ENCODE peak calls at places on chromosomes 13 and 19, in four cellular contexts. F is cardiac muscle cell, B is body of pancreas, R is fibroblast of lung. L is an unnamed sample.

GRCh38 chr19:18291019-18291524 is 9.7 kb upstream of the JUND start:
- DNase-seq in B (no peak), F (peak), R (no peak), L (no peak)

GRCh38 chr19:36140289-36141038 is 598 bp downstream of the CAPNS1 start:
- DNase-seq in R (peak), B (peak), F (peak), L (peak)

GRCh38 chr13:30796833-30797601 is 61.7 kb downstream of the ALOX5AP start:
- DNase-seq in B (no peak), F (peak), R (peak), L (peak)

GRCh38 chr13:59710995-59711701 is 452.6 kb downstream of the DIAPH3 start:
- DNase-seq in F (no peak), B (no peak), R (peak), L (peak)

GRCh38 chr19:17520865-17521264 is 9.4 kb downstream of the PGLS start:
- DNase-seq in F (no peak), R (no peak), B (no peak), L (no peak)

GRCh38 chr19:35718345-35719041 is 690 bp downstream of the KMT2B start:
- DNase-seq in B (peak), F (peak), R (peak), L (peak)

GRCh38 chr13:63910406-63910957 is 2494.8 kb upstream of the PCDH20 start:
- DNase-seq in F (peak), B (no peak), R (peak), L (peak)

GRCh38 chr13:93216122-93216521 is 10.5 kb upstream of the GPC6 start:
- DNase-seq in F (no peak), R (no peak), B (no peak), L (no peak)

GRCh38 chr13:24149306-24150032 is 11.1 kb upstream of the SPATA13 start:
- DNase-seq in B (no peak), R (peak), F (peak), L (no peak)

GRCh38 chr13:73661687-73662425 is 472.3 kb downstream of the KLF12 start:
- DNase-seq in B (no peak), F (peak), R (no peak), L (no peak)

GRCh38 chr19:3968556-3969434 is 2.1 kb downstream of the DAPK3 start:
- DNase-seq in F (peak), B (peak), R (peak), L (peak)

GRCh38 chr13:99687728-99688397 is 186.6 kb downstream of the TM9SF2 start:
- DNase-seq in B (no peak), F (no peak), R (peak), L (peak)

GRCh38 chr19:5943623-5944022 is 29.6 kb downstream of the CAPS start:
- DNase-seq in R (peak), B (no peak), F (peak), L (peak)

GRCh38 chr19:23539499-23539898 is 144.2 kb upstream of the ZNF91 start:
- DNase-seq in F (no peak), R (no peak), B (no peak), L (no peak)

GRCh38 chr13:111153977-111154332 is 38.8 kb downstream of the ARHGEF7 start:
- DNase-seq in B (no peak), R (no peak), F (no peak), L (no peak)

GRCh38 chr19:18418725-18419194 is 438 bp upstream of the SSBP4 start:
- DNase-seq in R (no peak), B (peak), F (no peak), L (no peak)

GRCh38 chr19:41711376-41712261 is 3.2 kb downstream of the CEACAM5 start:
- DNase-seq in R (no peak), F (no peak), B (no peak), L (no peak)

GRCh38 chr13:114279146-114279545 is 2.3 kb upstream of the UPF3A start:
- DNase-seq in R (no peak), B (no peak), F (no peak), L (no peak)

GRCh38 chr19:29239220-29239776 is 26.3 kb upstream of the UQCRFS1 start:
- DNase-seq in F (no peak), R (no peak), B (no peak), L (no peak)

GRCh38 chr19:14366529-14366928 is 14.7 kb upstream of the ADGRE5 start:
- DNase-seq in R (peak), B (peak), F (peak), L (peak)

GRCh38 chr13:60114499-60115028 is 49.2 kb downstream of the DIAPH3 start:
- DNase-seq in F (no peak), B (no peak), R (no peak), L (no peak)

GRCh38 chr19:16470911-16471811 is 609 bp downstream of the EPS15L1 start:
- DNase-seq in B (peak), R (peak), F (peak), L (peak)

GRCh38 chr19:13804830-13805683 is 9.8 kb downstream of the ZSWIM4 start:
- DNase-seq in R (no peak), B (peak), F (no peak), L (no peak)

DNA sequence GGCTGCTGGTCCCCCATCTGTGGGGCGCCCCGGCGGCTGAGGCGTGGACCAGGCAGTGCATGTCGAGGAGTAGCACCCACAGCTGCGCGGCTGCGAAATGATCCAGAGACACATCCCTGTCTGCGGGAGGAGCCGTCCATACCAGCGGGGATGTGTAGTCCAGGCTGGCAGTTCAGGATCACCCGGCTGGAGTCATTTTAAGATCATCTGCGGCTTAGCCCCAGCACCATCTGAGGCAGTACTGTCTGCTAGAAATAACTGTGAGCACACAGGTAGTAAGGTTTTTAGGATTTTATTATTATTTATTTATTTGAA is 3.1 kb downstream of the ADAT3 start:
- DNase-seq in B (no peak), R (no peak), F (no peak), L (no peak)
- H3K4me3 ChIP-seq in B (no peak), R (no peak), F (no peak), L (no peak)

DNA sequence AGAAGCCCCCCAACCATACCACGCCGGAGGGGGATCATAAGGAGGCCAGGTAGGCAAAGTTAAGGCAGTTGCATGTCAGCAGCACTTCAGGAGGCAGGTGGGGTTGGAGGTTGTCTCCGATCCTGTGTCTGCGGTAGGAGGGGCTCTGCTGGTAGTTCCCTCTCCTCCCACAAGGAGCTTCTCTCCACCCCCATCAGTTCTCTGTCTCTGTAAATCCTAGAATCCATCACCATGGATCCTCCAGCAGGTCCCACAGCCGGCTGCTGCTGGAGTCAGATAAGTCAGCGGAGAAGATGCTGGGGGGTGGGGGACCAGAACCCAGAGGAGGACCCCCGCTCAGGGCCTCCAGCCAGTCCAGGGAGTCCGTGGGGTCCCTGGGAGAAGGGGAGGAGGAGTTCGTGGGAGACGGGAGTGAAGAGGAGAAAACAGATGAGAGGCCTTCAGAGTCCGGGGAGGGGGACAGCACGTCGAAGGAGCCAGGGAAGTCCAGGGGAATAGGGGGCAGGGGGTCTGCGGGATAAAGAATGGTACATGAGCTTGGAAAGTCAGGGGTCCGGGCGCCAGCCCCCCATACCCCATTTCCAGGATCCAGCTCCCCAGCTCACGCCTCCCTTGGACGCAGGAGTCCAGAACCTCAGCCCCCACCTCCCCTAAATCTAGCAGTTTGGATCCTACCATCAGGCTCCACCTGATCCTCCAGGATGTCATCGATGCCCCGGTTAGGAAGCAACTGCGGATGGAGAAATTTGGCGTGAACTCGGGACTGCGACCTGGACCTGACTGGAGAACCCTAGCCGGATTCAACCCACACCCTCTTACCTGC is 6.3 kb downstream of the MAMSTR start:
- DNase-seq in F (no peak), B (peak), R (peak), L (no peak)
- TF ChIP-seq CTCF in F (peak), B (no peak), R (peak), L (peak)

DNA sequence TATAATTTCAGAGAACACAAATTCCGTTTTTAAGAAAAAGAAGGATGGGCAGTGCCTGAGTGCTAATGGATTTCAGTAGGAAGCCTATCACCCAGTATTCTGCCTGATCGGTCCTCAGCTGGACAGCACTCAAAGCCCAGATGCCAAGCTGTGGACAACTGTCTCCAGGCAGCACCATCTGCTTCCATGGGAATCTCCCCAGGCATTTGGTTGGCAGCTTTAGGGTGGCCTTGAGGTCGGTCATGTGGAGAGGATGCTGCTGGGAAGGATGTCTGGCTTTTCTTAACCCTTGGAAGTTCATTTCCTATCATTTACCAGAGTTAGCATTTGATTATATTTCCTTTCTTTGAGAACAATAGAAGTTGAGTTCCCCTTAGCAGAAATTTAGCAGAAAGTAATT is 311.6 kb downstream of the TBC1D4 start:
- DNase-seq in B (no peak), R (no peak), F (no peak), L (no peak)
- H3K4me3 ChIP-seq in B (no peak), R (no peak), F (no peak), L (no peak)

GRCh38 chr19:33438016-33438671 is 64.6 kb downstream of the CEBPG start:
- DNase-seq in B (no peak), R (peak), F (peak), L (peak)
- TF ChIP-seq CTCF in B (no peak), R (no peak), F (peak), L (no peak)

DNA sequence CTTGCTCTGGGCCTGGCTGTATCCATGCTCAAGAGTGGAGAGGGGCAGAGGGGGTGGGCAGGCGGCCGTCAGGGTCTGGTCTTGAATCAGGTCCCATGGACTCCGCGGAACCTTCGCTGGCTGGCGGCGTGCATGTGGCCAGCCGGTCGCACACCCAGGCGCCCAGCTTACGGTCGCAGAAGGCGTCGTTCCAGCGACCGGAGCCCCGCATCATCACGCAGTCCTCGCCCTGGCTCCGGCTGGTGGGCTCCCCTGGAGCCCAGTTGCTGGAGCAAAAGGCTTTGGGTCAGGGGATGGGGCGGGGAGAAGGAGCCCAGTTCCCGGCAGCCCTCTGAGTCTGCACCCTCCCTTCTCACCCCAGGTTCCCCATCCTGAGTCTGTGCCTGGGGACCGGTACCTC is 8.5 kb downstream of the TRAPPC5 start:
- DNase-seq in F (no peak), B (no peak), R (no peak), L (no peak)
- H3K4me3 ChIP-seq in F (no peak), B (no peak), R (no peak), L (no peak)

GRCh38 chr19:30344446-30345425 is 27.4 kb upstream of the ZNF536 start:
- DNase-seq in F (no peak), R (no peak), B (no peak), L (no peak)
- TF ChIP-seq CTCF in F (no peak), R (no peak), B (no peak), L (no peak)

DNA sequence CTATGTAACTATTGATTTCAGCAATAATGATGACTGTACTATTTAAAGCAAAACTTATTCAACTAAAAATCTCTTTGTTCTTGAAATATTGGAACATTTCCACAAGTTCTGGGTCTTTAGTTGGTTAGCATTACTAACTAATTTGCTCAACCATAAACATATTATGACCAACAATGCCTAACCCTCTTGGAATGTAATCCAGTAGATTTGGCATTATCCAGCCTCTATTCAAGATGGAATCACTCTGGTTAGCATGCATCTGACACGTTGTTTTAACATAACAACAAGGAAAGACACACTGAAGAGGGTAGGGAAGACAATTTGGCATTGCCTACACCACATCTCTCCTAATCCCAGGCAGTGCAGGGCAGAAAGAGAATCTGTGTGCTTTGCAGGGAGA is 941.3 kb upstream of the PCDH20 start:
- DNase-seq in B (no peak), F (no peak), R (peak), L (peak)
- H3K4me3 ChIP-seq in B (no peak), F (no peak), R (no peak), L (no peak)

DNA sequence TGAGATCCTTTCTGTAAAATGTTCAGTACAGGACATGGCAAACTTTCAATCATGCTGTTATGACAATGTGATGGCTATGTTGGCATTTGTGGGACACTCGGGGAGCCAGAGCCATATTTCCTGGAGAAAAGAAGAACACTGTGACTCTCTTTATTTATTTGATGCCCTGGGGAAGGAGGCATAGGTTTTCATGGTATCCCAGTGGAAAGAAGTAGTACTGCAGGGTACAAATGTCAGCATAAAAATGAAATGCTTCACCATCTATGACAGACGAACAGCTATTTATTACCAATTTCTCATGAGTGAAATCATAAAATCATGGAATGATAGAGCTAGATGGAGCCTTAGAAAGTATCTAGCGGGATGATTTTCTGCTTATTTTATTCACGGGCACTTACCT is 217.1 kb downstream of the COL4A1 start:
- DNase-seq in F (no peak), B (no peak), R (no peak), L (no peak)
- TF ChIP-seq CTCF in F (peak), B (no peak), R (peak), L (peak)

DNA sequence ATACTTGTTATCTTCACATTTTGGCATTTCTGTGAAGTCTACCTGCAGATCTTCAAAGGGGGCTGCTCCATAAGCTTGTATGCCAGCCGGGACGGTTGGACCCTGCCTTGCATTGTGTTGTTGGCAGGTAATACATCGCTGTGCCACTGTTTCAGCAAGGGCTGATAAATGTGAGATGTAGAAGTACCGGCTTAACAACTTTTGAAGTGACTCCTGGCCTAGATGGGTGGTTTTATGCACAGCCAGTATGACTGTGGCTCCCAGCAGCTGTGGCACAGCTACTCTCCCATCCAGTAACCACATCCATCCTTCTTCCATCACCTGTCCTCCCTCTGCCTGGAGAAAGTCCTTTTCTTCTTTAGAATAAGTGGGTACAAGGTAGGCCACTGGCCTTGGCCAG is 19.7 kb downstream of the ZNF700 start:
- DNase-seq in R (no peak), B (no peak), F (no peak), L (no peak)
- H3K4me3 ChIP-seq in R (no peak), B (no peak), F (no peak), L (no peak)

L was measured in astrocyte of the spinal cord.